ENCODE peak calls at places on chromosome 1, in nine cellular contexts. One of them, this sample, is unnamed.

GRCh38 chr1:96533820-96534219 is 187.8 kb upstream of the PTBP2 start:
- DNase-seq in left lung: no peak
- DNase-seq in left ventricle myocardium inferior: no peak
- DNase-seq in right lobe of liver: no peak
- DNase-seq in heart left ventricle: no peak
- DNase-seq in thoracic aorta: no peak
- DNase-seq in brain microvascular endothelial cell: no peak
- DNase-seq in GM12878: no peak
- DNase-seq in pancreas: no peak
- DNase-seq in this sample: no peak

GRCh38 chr1:115423776-115424175 is 85.7 kb upstream of the NGF start:
- DNase-seq in left lung: no peak
- DNase-seq in left ventricle myocardium inferior: no peak
- DNase-seq in right lobe of liver: no peak
- DNase-seq in heart left ventricle: no peak
- DNase-seq in thoracic aorta: no peak
- DNase-seq in brain microvascular endothelial cell: no peak
- DNase-seq in GM12878: no peak
- DNase-seq in pancreas: no peak
- DNase-seq in this sample: no peak

GRCh38 chr1:54965624-54966340 is 14.6 kb upstream of the TMEM61 start:
- DNase-seq in left lung: peak; percentile 71
- DNase-seq in left ventricle myocardium inferior: peak; percentile 55
- DNase-seq in right lobe of liver: peak; percentile 52
- DNase-seq in heart left ventricle: peak; percentile 30
- DNase-seq in thoracic aorta: no peak
- DNase-seq in brain microvascular endothelial cell: peak; percentile 45
- DNase-seq in GM12878: peak; percentile 60
- DNase-seq in pancreas: no peak
- DNase-seq in this sample: no peak

GRCh38 chr1:209576798-209577197 is 6.7 kb upstream of the CAMK1G start:
- DNase-seq in left lung: peak; percentile 76
- DNase-seq in left ventricle myocardium inferior: peak; percentile 76
- DNase-seq in right lobe of liver: peak; percentile 83
- DNase-seq in heart left ventricle: peak; percentile 76
- DNase-seq in thoracic aorta: peak; percentile 27
- DNase-seq in brain microvascular endothelial cell: peak; percentile 65
- DNase-seq in GM12878: peak; percentile 12
- DNase-seq in pancreas: peak; percentile 86
- DNase-seq in this sample: peak; percentile 55

GRCh38 chr1:99943238-99943794 is 26.5 kb upstream of the SLC35A3 start:
- DNase-seq in left lung: no peak
- DNase-seq in left ventricle myocardium inferior: no peak
- DNase-seq in right lobe of liver: no peak
- DNase-seq in heart left ventricle: no peak
- DNase-seq in thoracic aorta: no peak
- DNase-seq in brain microvascular endothelial cell: peak; percentile 23
- DNase-seq in GM12878: no peak
- DNase-seq in pancreas: no peak
- DNase-seq in this sample: no peak

GRCh38 chr1:167518331-167518700 is at the start of gene CD247:
- DNase-seq in left lung: no peak
- DNase-seq in left ventricle myocardium inferior: no peak
- DNase-seq in right lobe of liver: no peak
- DNase-seq in heart left ventricle: no peak
- DNase-seq in thoracic aorta: no peak
- DNase-seq in brain microvascular endothelial cell: no peak
- DNase-seq in GM12878: no peak
- DNase-seq in pancreas: no peak
- DNase-seq in this sample: no peak

GRCh38 chr1:169741666-169742394 is 8.0 kb upstream of the SELE start:
- DNase-seq in left lung: peak; percentile 54
- DNase-seq in left ventricle myocardium inferior: no peak
- DNase-seq in right lobe of liver: no peak
- DNase-seq in heart left ventricle: no peak
- DNase-seq in thoracic aorta: no peak
- DNase-seq in brain microvascular endothelial cell: peak; percentile 63
- DNase-seq in GM12878: no peak
- DNase-seq in pancreas: no peak
- DNase-seq in this sample: no peak

GRCh38 chr1:238177351-238177750 is 286.6 kb upstream of the ZP4 start:
- DNase-seq in left lung: no peak
- DNase-seq in left ventricle myocardium inferior: no peak
- DNase-seq in right lobe of liver: no peak
- DNase-seq in heart left ventricle: no peak
- DNase-seq in thoracic aorta: no peak
- DNase-seq in brain microvascular endothelial cell: no peak
- DNase-seq in GM12878: no peak
- DNase-seq in pancreas: no peak
- DNase-seq in this sample: no peak

GRCh38 chr1:109395602-109396512 is 1.9 kb downstream of the SORT1 start:
- DNase-seq in left lung: no peak
- DNase-seq in left ventricle myocardium inferior: no peak
- DNase-seq in right lobe of liver: no peak
- DNase-seq in heart left ventricle: no peak
- DNase-seq in thoracic aorta: no peak
- DNase-seq in brain microvascular endothelial cell: peak; percentile 44
- DNase-seq in GM12878: no peak
- DNase-seq in pancreas: no peak
- DNase-seq in this sample: no peak

GRCh38 chr1:109397451-109398342 is at the start of gene SORT1:
- DNase-seq in left lung: peak; percentile 84
- DNase-seq in left ventricle myocardium inferior: peak; percentile 88
- DNase-seq in right lobe of liver: peak; percentile 79
- DNase-seq in heart left ventricle: peak; percentile 92
- DNase-seq in thoracic aorta: peak; percentile 65
- DNase-seq in brain microvascular endothelial cell: peak; percentile 75
- DNase-seq in GM12878: no peak
- DNase-seq in pancreas: peak; percentile 79
- DNase-seq in this sample: peak; percentile 84

GRCh38 chr1:109396513-109396839 is 1.2 kb downstream of the SORT1 start:
- DNase-seq in left lung: no peak
- DNase-seq in left ventricle myocardium inferior: no peak
- DNase-seq in right lobe of liver: no peak
- DNase-seq in heart left ventricle: no peak
- DNase-seq in thoracic aorta: no peak
- DNase-seq in brain microvascular endothelial cell: no peak
- DNase-seq in GM12878: no peak
- DNase-seq in pancreas: no peak
- DNase-seq in this sample: no peak

GRCh38 chr1:109398343-109399225 is 866 bp upstream of the SORT1 start:
- DNase-seq in left lung: no peak
- DNase-seq in left ventricle myocardium inferior: no peak
- DNase-seq in right lobe of liver: no peak
- DNase-seq in heart left ventricle: no peak
- DNase-seq in thoracic aorta: no peak
- DNase-seq in brain microvascular endothelial cell: no peak
- DNase-seq in GM12878: no peak
- DNase-seq in pancreas: no peak
- DNase-seq in this sample: no peak

GRCh38 chr1:109396971-109397370 is 747 bp downstream of the SORT1 start:
- DNase-seq in left lung: no peak
- DNase-seq in left ventricle myocardium inferior: no peak
- DNase-seq in right lobe of liver: no peak
- DNase-seq in heart left ventricle: no peak
- DNase-seq in thoracic aorta: no peak
- DNase-seq in brain microvascular endothelial cell: no peak
- DNase-seq in GM12878: no peak
- DNase-seq in pancreas: peak; percentile 20
- DNase-seq in this sample: no peak
- H3K27ac ChIP-seq in left lung: peak overlapping the region; percentile 44
- H3K27ac ChIP-seq in left ventricle myocardium inferior: peak overlapping the region; percentile 92
- H3K27ac ChIP-seq in right lobe of liver: peak overlapping the region; percentile 59
- H3K27ac ChIP-seq in heart left ventricle: peak overlapping the region; percentile 91
- H3K27ac ChIP-seq in thoracic aorta: peak overlapping the region; percentile 92
- H3K27ac ChIP-seq in brain microvascular endothelial cell: peak overlapping the region; percentile 78
- H3K27ac ChIP-seq in GM12878: no peak overlapping the region
- H3K27ac ChIP-seq in pancreas: peak overlapping the region; percentile 9
- H3K27ac ChIP-seq in this sample: peak overlapping the region; percentile 97

GRCh38 chr1:26336477-26337205 is 17.3 kb downstream of the CRYBG2 start:
- DNase-seq in left lung: peak; percentile 88
- DNase-seq in left ventricle myocardium inferior: peak; percentile 70
- DNase-seq in right lobe of liver: peak; percentile 91
- DNase-seq in heart left ventricle: peak; percentile 44
- DNase-seq in thoracic aorta: no peak
- DNase-seq in brain microvascular endothelial cell: no peak
- DNase-seq in GM12878: no peak
- DNase-seq in pancreas: peak; percentile 92
- DNase-seq in this sample: no peak

GRCh38 chr1:26338670-26339069 is 15.3 kb downstream of the CRYBG2 start:
- DNase-seq in left lung: no peak
- DNase-seq in left ventricle myocardium inferior: no peak
- DNase-seq in right lobe of liver: no peak
- DNase-seq in heart left ventricle: no peak
- DNase-seq in thoracic aorta: no peak
- DNase-seq in brain microvascular endothelial cell: no peak
- DNase-seq in GM12878: no peak
- DNase-seq in pancreas: no peak
- DNase-seq in this sample: no peak

GRCh38 chr1:26337625-26338024 is 16.3 kb downstream of the CRYBG2 start:
- DNase-seq in left lung: no peak
- DNase-seq in left ventricle myocardium inferior: no peak
- DNase-seq in right lobe of liver: no peak
- DNase-seq in heart left ventricle: no peak
- DNase-seq in thoracic aorta: no peak
- DNase-seq in brain microvascular endothelial cell: no peak
- DNase-seq in GM12878: no peak
- DNase-seq in pancreas: no peak
- DNase-seq in this sample: no peak

GRCh38 chr1:26337206-26337535 is 16.8 kb downstream of the CRYBG2 start:
- DNase-seq in left lung: no peak
- DNase-seq in left ventricle myocardium inferior: no peak
- DNase-seq in right lobe of liver: no peak
- DNase-seq in heart left ventricle: no peak
- DNase-seq in thoracic aorta: no peak
- DNase-seq in brain microvascular endothelial cell: no peak
- DNase-seq in GM12878: no peak
- DNase-seq in pancreas: peak; percentile 16
- DNase-seq in this sample: no peak

DNA sequence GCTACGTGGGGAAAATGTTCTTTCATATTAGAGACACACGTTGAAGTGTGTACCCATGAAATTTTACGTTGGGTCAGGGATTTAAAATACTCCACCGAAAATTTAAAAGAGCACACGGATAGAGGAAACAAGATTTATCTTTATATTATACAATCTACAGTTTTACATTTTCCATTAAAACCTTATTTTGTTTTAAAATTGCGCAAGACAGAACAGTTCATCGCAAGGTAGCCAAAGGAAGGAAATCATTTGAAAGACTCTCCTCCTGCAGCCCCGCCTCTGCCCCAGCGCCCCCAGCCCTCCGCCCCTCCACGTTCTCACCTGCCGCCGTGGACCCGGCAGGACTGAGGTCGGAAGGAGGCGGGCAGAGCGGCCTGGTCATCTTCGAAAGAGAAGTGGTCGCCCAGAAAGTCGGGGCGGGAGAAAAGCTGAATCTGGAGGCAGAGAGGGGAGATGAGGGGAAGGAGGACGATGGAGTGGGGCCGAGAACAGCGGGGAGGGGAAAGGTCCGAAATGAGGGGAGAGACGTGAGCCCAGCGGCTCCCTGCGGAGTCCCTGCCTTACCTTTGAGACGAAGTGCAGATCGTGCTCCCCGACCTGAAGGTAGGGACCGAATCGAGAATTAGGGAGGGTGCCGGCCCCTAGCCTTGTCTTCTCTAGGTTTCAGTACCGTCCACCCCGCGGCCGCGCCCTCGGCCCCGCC is 18.0 kb downstream of the CRYBG2 start:
- DNase-seq in left lung: no peak
- DNase-seq in left ventricle myocardium inferior: no peak
- DNase-seq in right lobe of liver: no peak
- DNase-seq in heart left ventricle: no peak
- DNase-seq in thoracic aorta: no peak
- DNase-seq in brain microvascular endothelial cell: no peak
- DNase-seq in GM12878: no peak
- DNase-seq in pancreas: no peak
- DNase-seq in this sample: no peak
- H3K27ac ChIP-seq in left lung: no peak overlapping the region
- H3K27ac ChIP-seq in left ventricle myocardium inferior: no peak overlapping the region
- H3K27ac ChIP-seq in right lobe of liver: no peak overlapping the region
- H3K27ac ChIP-seq in heart left ventricle: no peak overlapping the region
- H3K27ac ChIP-seq in thoracic aorta: no peak overlapping the region
- H3K27ac ChIP-seq in brain microvascular endothelial cell: no peak overlapping the region
- H3K27ac ChIP-seq in GM12878: no peak overlapping the region
- H3K27ac ChIP-seq in pancreas: no peak overlapping the region
- H3K27ac ChIP-seq in this sample: no peak overlapping the region

GRCh38 chr1:66282885-66283284 is 251.1 kb upstream of the SGIP1 start:
- DNase-seq in left lung: no peak
- DNase-seq in left ventricle myocardium inferior: no peak
- DNase-seq in right lobe of liver: no peak
- DNase-seq in heart left ventricle: no peak
- DNase-seq in thoracic aorta: no peak
- DNase-seq in brain microvascular endothelial cell: no peak
- DNase-seq in GM12878: no peak
- DNase-seq in pancreas: no peak
- DNase-seq in this sample: no peak

GRCh38 chr1:66283583-66284041 is 250.3 kb upstream of the SGIP1 start:
- DNase-seq in left lung: no peak
- DNase-seq in left ventricle myocardium inferior: no peak
- DNase-seq in right lobe of liver: no peak
- DNase-seq in heart left ventricle: no peak
- DNase-seq in thoracic aorta: no peak
- DNase-seq in brain microvascular endothelial cell: no peak
- DNase-seq in GM12878: peak; percentile 66
- DNase-seq in pancreas: no peak
- DNase-seq in this sample: no peak

GRCh38 chr1:66284746-66285145 is 249.2 kb upstream of the SGIP1 start:
- DNase-seq in left lung: no peak
- DNase-seq in left ventricle myocardium inferior: no peak
- DNase-seq in right lobe of liver: no peak
- DNase-seq in heart left ventricle: no peak
- DNase-seq in thoracic aorta: no peak
- DNase-seq in brain microvascular endothelial cell: no peak
- DNase-seq in GM12878: no peak
- DNase-seq in pancreas: no peak
- DNase-seq in this sample: no peak

GRCh38 chr1:66281808-66282207 is 252.1 kb upstream of the SGIP1 start:
- DNase-seq in left lung: no peak
- DNase-seq in left ventricle myocardium inferior: no peak
- DNase-seq in right lobe of liver: no peak
- DNase-seq in heart left ventricle: no peak
- DNase-seq in thoracic aorta: no peak
- DNase-seq in brain microvascular endothelial cell: no peak
- DNase-seq in GM12878: no peak
- DNase-seq in pancreas: no peak
- DNase-seq in this sample: no peak

DNA sequence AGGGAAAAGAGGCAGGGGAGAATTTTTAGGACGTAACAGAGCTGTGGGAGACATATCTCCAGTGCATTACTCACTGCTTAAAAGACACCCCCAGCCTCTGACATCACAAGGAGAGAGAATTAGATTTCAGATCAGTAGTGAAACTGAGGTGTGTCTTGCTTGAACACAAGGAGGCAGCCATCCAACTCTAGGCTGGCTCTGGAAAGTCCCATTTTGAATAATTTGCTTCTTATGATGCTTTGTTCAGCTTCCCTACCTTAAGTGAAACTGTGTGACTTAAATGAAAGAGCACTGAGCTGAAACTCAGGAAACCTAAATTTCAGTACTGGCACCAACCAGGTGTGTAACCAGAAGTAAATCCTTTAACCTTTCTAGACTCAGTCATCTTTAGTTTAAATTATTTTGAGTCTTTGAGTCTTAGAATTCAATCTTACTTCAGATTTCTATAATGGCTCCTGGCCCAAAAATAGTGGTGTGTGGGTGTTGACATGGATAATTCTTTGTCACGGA is 251.6 kb upstream of the SGIP1 start:
- DNase-seq in left lung: no peak
- DNase-seq in left ventricle myocardium inferior: no peak
- DNase-seq in right lobe of liver: no peak
- DNase-seq in heart left ventricle: peak; percentile 28
- DNase-seq in thoracic aorta: no peak
- DNase-seq in brain microvascular endothelial cell: peak; percentile 89
- DNase-seq in GM12878: peak; percentile 98
- DNase-seq in pancreas: no peak
- DNase-seq in this sample: no peak
- H3K27ac ChIP-seq in left lung: peak overlapping the region; percentile 77
- H3K27ac ChIP-seq in left ventricle myocardium inferior: peak overlapping the region; percentile 24
- H3K27ac ChIP-seq in right lobe of liver: no peak overlapping the region
- H3K27ac ChIP-seq in heart left ventricle: peak overlapping the region; percentile 78
- H3K27ac ChIP-seq in thoracic aorta: peak overlapping the region; percentile 50
- H3K27ac ChIP-seq in brain microvascular endothelial cell: no peak overlapping the region
- H3K27ac ChIP-seq in GM12878: peak overlapping the region; percentile 97
- H3K27ac ChIP-seq in pancreas: peak overlapping the region; percentile 38
- H3K27ac ChIP-seq in this sample: peak overlapping the region; percentile 35

GRCh38 chr1:63367218-63368103 is at the start of gene ALG6:
- DNase-seq in left lung: peak; percentile 96
- DNase-seq in left ventricle myocardium inferior: peak; percentile 95
- DNase-seq in right lobe of liver: peak; percentile 98
- DNase-seq in heart left ventricle: peak; percentile 94
- DNase-seq in thoracic aorta: peak; percentile 60
- DNase-seq in brain microvascular endothelial cell: peak; percentile 81
- DNase-seq in GM12878: peak; percentile 60
- DNase-seq in pancreas: peak; percentile 97
- DNase-seq in this sample: peak; percentile 84

GRCh38 chr1:63362578-63362977 is 4.8 kb upstream of the ALG6 start:
- DNase-seq in left lung: no peak
- DNase-seq in left ventricle myocardium inferior: no peak
- DNase-seq in right lobe of liver: no peak
- DNase-seq in heart left ventricle: no peak
- DNase-seq in thoracic aorta: no peak
- DNase-seq in brain microvascular endothelial cell: no peak
- DNase-seq in GM12878: no peak
- DNase-seq in pancreas: no peak
- DNase-seq in this sample: no peak

GRCh38 chr1:63363014-63363413 is 4.4 kb upstream of the ALG6 start:
- DNase-seq in left lung: no peak
- DNase-seq in left ventricle myocardium inferior: no peak
- DNase-seq in right lobe of liver: no peak
- DNase-seq in heart left ventricle: no peak
- DNase-seq in thoracic aorta: no peak
- DNase-seq in brain microvascular endothelial cell: no peak
- DNase-seq in GM12878: no peak
- DNase-seq in pancreas: no peak
- DNase-seq in this sample: no peak

GRCh38 chr1:63366915-63367217 is 561 bp upstream of the ALG6 start:
- DNase-seq in left lung: no peak
- DNase-seq in left ventricle myocardium inferior: no peak
- DNase-seq in right lobe of liver: no peak
- DNase-seq in heart left ventricle: no peak
- DNase-seq in thoracic aorta: no peak
- DNase-seq in brain microvascular endothelial cell: no peak
- DNase-seq in GM12878: no peak
- DNase-seq in pancreas: no peak
- DNase-seq in this sample: no peak

DNA sequence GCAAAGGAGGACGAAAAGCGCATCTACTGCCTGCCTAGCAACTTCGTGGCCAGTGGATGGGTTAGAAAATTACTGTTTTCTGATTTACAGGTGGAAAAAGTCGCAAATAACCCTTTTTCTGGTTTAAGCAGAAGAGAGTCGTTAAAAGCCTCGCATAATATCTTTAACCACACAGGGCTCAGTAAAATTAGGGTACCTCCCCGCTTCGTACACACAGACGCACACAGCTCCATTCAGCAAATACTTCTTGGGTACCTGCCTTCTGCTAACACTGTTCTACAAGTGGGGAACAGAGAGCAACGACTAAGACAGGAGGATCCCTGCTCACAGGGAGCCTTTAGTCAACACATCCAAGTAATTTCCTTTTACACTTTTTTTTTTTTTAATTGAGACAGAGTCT is 704 bp downstream of the ALG6 start:
- DNase-seq in left lung: no peak
- DNase-seq in left ventricle myocardium inferior: no peak
- DNase-seq in right lobe of liver: no peak
- DNase-seq in heart left ventricle: no peak
- DNase-seq in thoracic aorta: no peak
- DNase-seq in brain microvascular endothelial cell: no peak
- DNase-seq in GM12878: no peak
- DNase-seq in pancreas: no peak
- DNase-seq in this sample: no peak
- H3K27ac ChIP-seq in left lung: peak overlapping the region; percentile 57
- H3K27ac ChIP-seq in left ventricle myocardium inferior: peak overlapping the region; percentile 86
- H3K27ac ChIP-seq in right lobe of liver: peak overlapping the region; percentile 73
- H3K27ac ChIP-seq in heart left ventricle: peak overlapping the region; percentile 83
- H3K27ac ChIP-seq in thoracic aorta: peak overlapping the region; percentile 41
- H3K27ac ChIP-seq in brain microvascular endothelial cell: no peak overlapping the region
- H3K27ac ChIP-seq in GM12878: peak overlapping the region; percentile 78
- H3K27ac ChIP-seq in pancreas: peak overlapping the region; percentile 73
- H3K27ac ChIP-seq in this sample: peak overlapping the region; percentile 79

This sample was measured in substantia nigra.